ENCODE peak calls at places on chromosomes 5 and 9, in four cellular contexts. O is RWPE1, I is EH, S is T-cell. G is an unnamed sample.

GRCh38 chr5:102231693-102232619 is 64.1 kb downstream of the SLCO4C1 start:
- DNase-seq in I (no peak), S (no peak), O (no peak), G (no peak)

GRCh38 chr9:128808543-128808942 is 9.8 kb upstream of the ENDOG start:
- DNase-seq in O (no peak), I (no peak), S (no peak), G (no peak)

GRCh38 chr9:120919639-120920494 is 6.7 kb downstream of the TRAF1 start:
- DNase-seq in I (peak), S (peak), O (no peak), G (no peak)

GRCh38 chr9:115208503-115208902 is 90.5 kb upstream of the TNC start:
- DNase-seq in O (no peak), S (no peak), I (peak), G (no peak)

GRCh38 chr9:27818348-27818747 is 245.1 kb upstream of the C9orf72 start:
- DNase-seq in O (no peak), I (no peak), S (no peak), G (no peak)

GRCh38 chr9:109341561-109341960 is 20.7 kb upstream of the EPB41L4B start:
- DNase-seq in I (no peak), S (no peak), O (peak), G (no peak)

GRCh38 chr9:8683496-8683895 is 883.9 kb upstream of the DMAC1 start:
- DNase-seq in I (no peak), S (no peak), O (no peak), G (no peak)

GRCh38 chr9:83981126-83981871 is 694 bp downstream of the RMI1 start:
- DNase-seq in S (peak), I (peak), O (peak), G (no peak)

GRCh38 chr9:108961151-108961550 is 27.0 kb downstream of the ABITRAM start:
- DNase-seq in S (no peak), O (no peak), I (no peak), G (no peak)

G was measured in smooth muscle cell of the brain vasculature.